ENCODE peak calls at places on chromosomes 2 and 18, in seven cellular contexts. Q is small intestine; I is heart right ventricle; W is CD8-positive, alpha-beta T cell; J is breast epithelium; B is tibial nerve; X is fibroblast of lung. S is an unnamed sample.

GRCh38 chr2:236670235-236670620 is 100.6 kb downstream of the ACKR3 start:
- DNase-seq in Q (no peak), I (no peak), W (no peak), J (no peak), B (no peak), X (no peak), S (peak; percentile 48)

GRCh38 chr2:240967681-240968621 is 30.5 kb upstream of the SNED1 start:
- DNase-seq in Q (no peak), I (no peak), W (no peak), J (no peak), B (no peak), X (no peak), S (no peak)

GRCh38 chr2:9170458-9171130 is 36.0 kb upstream of the ASAP2 start:
- DNase-seq in Q (peak; percentile 77), I (no peak), W (no peak), J (no peak), B (no peak), X (no peak), S (no peak)

GRCh38 chr2:42328923-42329322 is 32.1 kb downstream of the COX7A2L start:
- DNase-seq in Q (no peak), I (no peak), W (no peak), J (no peak), B (no peak), X (no peak), S (no peak)

GRCh38 chr18:76689646-76690264 is 132.6 kb upstream of the ZNF236 start:
- DNase-seq in Q (no peak), I (no peak), W (no peak), J (no peak), B (no peak), X (no peak), S (no peak)

GRCh38 chr2:185475868-185476267 is 262.7 kb upstream of the FSIP2 start:
- DNase-seq in Q (no peak), I (no peak), W (no peak), J (no peak), B (no peak), X (no peak), S (no peak)

GRCh38 chr2:884027-884748 is 66.5 kb upstream of the SNTG2 start:
- DNase-seq in Q (no peak), I (no peak), W (no peak), J (no peak), B (no peak), X (no peak), S (peak; percentile 11)

GRCh38 chr2:120637847-120638246 is 97.8 kb upstream of the GLI2 start:
- DNase-seq in Q (no peak), I (no peak), W (no peak), J (no peak), B (no peak), X (no peak), S (no peak)

GRCh38 chr18:48827321-48828200 is 123.2 kb downstream of the SMAD7 start:
- DNase-seq in Q (no peak), I (peak; percentile 30), W (no peak), J (peak; percentile 42), B (no peak), X (peak; percentile 76), S (peak; percentile 58)

GRCh38 chr2:121080013-121080772 is 204.8 kb downstream of the TFCP2L1 start:
- DNase-seq in Q (peak; percentile 50), I (peak; percentile 51), W (peak; percentile 19), J (peak; percentile 62), B (no peak), X (peak; percentile 26), S (no peak)

GRCh38 chr2:215418064-215418963 is 17.6 kb downstream of the FN1 start:
- DNase-seq in Q (no peak), I (no peak), W (no peak), J (no peak), B (no peak), X (no peak), S (no peak)

GRCh38 chr2:180985771-180986395 is 5.5 kb downstream of the UBE2E3 start:
- DNase-seq in Q (no peak), I (no peak), W (no peak), J (no peak), B (no peak), X (no peak), S (no peak)

GRCh38 chr2:200174433-200175216 is 131.9 kb upstream of the SPATS2L start:
- DNase-seq in Q (no peak), I (no peak), W (no peak), J (no peak), B (no peak), X (no peak), S (no peak)

GRCh38 chr2:96868555-96869280 is 1.2 kb downstream of the SEMA4C start:
- DNase-seq in Q (peak; percentile 42), I (peak; percentile 93), W (peak; percentile 47), J (peak; percentile 80), B (peak; percentile 85), X (peak; percentile 90), S (peak; percentile 92)

GRCh38 chr2:98394595-98395153 is 48.4 kb downstream of the CNGA3 start:
- DNase-seq in Q (no peak), I (no peak), W (no peak), J (no peak), B (no peak), X (peak; percentile 29), S (no peak)

GRCh38 chr2:7986431-7986830 is 695.4 kb upstream of the ID2 start:
- DNase-seq in Q (no peak), I (no peak), W (no peak), J (no peak), B (no peak), X (no peak), S (no peak)

GRCh38 chr2:179691235-179691634 is 170.2 kb downstream of the ZNF385B start:
- DNase-seq in Q (no peak), I (no peak), W (no peak), J (no peak), B (no peak), X (no peak), S (no peak)

GRCh38 chr2:106193491-106193976 is 567 bp downstream of the UXS1 start:
- DNase-seq in Q (peak; percentile 46), I (peak; percentile 24), W (peak; percentile 15), J (no peak), B (no peak), X (no peak), S (no peak)

DNA sequence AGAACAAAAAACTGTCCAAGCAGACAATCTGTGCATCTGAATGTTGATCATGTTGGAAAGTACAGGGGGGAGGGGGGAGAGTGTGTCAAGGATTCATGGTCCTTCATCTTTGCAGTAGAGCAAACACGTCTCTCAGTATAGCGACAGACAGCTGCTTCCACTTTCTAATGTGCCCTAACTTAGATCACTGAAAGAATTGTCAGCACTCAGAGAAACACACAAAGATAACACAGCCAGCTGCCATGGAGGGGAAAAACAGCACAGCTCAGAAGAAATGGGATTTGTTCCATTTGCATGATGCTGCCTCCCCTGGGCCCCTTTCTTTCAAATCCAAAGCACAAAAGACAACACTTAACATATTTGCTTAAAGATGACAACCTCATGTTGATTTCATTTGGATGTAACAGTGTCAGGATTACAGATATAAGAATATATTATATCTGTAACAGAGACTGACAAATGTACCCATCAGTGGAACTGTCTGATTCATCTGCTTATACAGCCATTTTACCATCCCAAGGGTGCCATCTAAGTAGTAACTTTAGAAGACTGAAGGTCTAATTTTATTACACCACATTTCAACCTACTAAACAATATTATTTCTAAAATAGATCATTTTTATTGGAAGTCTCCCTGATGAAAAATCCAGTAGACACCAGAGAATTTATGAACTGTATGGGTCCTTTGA is 17.7 kb downstream of the FIGN start:
- DNase-seq in Q (no peak), I (no peak), W (no peak), J (no peak), B (no peak), X (no peak), S (no peak)
- H3K27ac ChIP-seq in Q (no peak overlapping the region), I (peak overlapping the region; percentile 35), W (no peak overlapping the region), J (no peak overlapping the region), B (peak overlapping the region; percentile 45), X (no peak overlapping the region), S (peak overlapping the region; percentile 41)

GRCh38 chr18:9825571-9826073 is 60.2 kb upstream of the TXNDC2 start:
- DNase-seq in Q (peak; percentile 97), I (no peak), W (no peak), J (no peak), B (no peak), X (peak; percentile 96), S (no peak)
- H3K4me1 ChIP-seq in Q (peaks cover 11% of the 10 kb centered on the region), I (peaks cover 7% of the 10 kb centered on the region), W (no peaks in the 10 kb centered on the region), J (peaks cover 4% of the 10 kb centered on the region), B (peaks cover 40% of the 10 kb centered on the region), X (peaks cover 36% of the 10 kb centered on the region), S (peaks cover 48% of the 10 kb centered on the region)

DNA sequence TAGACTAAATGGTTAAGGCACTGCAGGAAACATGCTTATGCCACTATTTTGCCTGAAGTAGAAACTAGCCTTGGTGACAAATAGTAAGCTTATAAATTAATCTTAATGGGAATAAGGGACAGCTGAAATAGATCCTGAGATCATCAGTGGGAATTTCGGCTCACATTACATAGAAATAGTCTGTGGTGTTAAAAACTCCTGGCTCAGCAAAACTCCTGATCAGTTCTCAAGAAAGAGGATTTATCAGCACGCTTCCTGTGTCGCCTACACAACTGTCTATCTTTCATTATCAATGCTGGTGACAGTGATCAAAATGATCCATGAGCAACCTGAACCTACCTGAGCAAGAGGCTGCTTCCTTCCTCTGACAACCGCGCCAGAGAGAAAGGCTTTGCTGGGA is 17.0 kb upstream of the DNER start:
- DNase-seq in Q (no peak), I (no peak), W (no peak), J (no peak), B (no peak), X (no peak), S (no peak)
- H3K27ac ChIP-seq in Q (no peak overlapping the region), I (no peak overlapping the region), W (no peak overlapping the region), J (no peak overlapping the region), B (no peak overlapping the region), X (no peak overlapping the region), S (no peak overlapping the region)

DNA sequence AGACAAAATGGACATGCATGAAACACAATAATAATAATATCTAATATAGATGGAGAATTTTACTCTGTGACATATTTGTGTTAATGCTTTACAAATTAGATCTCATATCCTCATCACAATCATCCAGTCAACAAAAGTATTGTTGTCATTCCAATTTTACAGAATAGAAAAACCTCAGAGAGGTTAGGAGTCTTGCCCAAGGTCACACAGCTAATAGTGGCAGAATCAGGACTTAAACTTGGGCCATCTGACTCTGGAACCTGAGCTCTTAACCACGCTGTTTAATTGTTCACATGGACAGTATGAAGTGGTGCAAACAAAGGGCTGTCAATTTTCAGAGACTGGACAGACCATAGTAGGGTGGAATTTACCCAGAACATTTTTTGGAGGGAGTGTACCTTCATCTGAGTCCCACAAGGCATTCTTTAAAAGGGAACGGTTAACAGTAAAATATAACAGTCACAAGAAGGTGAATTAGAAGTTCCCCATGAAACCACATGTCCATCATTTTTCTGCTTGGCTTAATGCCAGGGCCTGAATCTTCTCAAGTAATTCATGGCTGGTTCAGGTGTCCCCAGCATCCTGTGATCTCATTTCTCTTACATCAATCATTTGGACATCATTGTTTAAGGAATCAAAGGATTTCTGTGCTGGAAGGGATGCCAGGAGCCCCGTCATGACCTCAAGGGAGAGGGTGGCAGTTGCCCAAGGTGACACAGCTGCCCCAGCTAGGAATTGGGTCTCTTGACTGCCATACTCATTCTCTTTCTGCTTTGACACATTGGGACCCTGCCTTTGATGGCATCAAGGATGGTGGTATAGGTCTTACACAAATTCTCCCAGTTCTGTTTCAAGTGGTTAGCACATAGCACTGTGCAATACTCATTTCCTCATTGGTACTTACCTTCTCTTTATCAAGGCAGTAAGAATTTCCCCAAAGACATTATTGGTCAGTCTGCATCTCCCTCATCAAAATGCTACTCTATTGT is 35.6 kb upstream of the CCDC93 start:
- DNase-seq in Q (no peak), I (no peak), W (no peak), J (no peak), B (no peak), X (peak; percentile 33), S (no peak)
- H3K4me1 ChIP-seq in Q (no peaks in the 10 kb centered on the region), I (no peaks in the 10 kb centered on the region), W (no peaks in the 10 kb centered on the region), J (no peaks in the 10 kb centered on the region), B (peaks cover 9% of the 10 kb centered on the region), X (no peaks in the 10 kb centered on the region), S (no peaks in the 10 kb centered on the region)

GRCh38 chr2:47218066-47218581 is 63.0 kb upstream of the STPG4 start:
- DNase-seq in Q (peak; percentile 79), I (no peak), W (no peak), J (no peak), B (no peak), X (no peak), S (no peak)
- H3K27ac ChIP-seq in Q (peak overlapping the region; percentile 85), I (no peak overlapping the region), W (no peak overlapping the region), J (peak overlapping the region; percentile 73), B (no peak overlapping the region), X (no peak overlapping the region), S (no peak overlapping the region)